ENCODE peak calls at places on chromosomes 4 and X, in ten cellular contexts. D is AG04450, M is colonic mucosa, V is vagina, L is heart right ventricle, R is OCI-LY7, W is fibroblast of mammary gland, G is foreskin keratinocyte, Z is ovary, U is endodermal cell. X is an unnamed sample.

GRCh38 chr4:143185253-143186107 is 763 bp downstream of the USP38 start:
- DNase-seq in Z (no peak), D (no peak), W (peak), R (peak), M (peak), G (peak), V (no peak), L (peak), U (peak), X (peak)

GRCh38 chrX:45769919-45770582 is 569.4 kb upstream of the DIPK2B start:
- DNase-seq in L (peak), U (no peak), G (no peak), M (peak), Z (peak), R (no peak), W (peak), D (peak), V (peak), X (peak)

GRCh38 chrX:23380581-23380980 is 45.9 kb downstream of the PTCHD1 start:
- DNase-seq in V (no peak), U (peak), M (no peak), G (no peak), R (no peak), W (no peak), Z (no peak), D (no peak), L (no peak), X (no peak)

GRCh38 chr4:81429607-81430006 is 42.1 kb downstream of the RASGEF1B start:
- DNase-seq in G (no peak), V (no peak), U (no peak), W (no peak), Z (no peak), R (no peak), L (no peak), M (no peak), D (no peak), X (no peak)

GRCh38 chrX:9205599-9206223 is 171.8 kb upstream of the FAM9B start:
- DNase-seq in R (no peak), M (no peak), V (no peak), L (no peak), G (no peak), Z (no peak), D (no peak), W (no peak), U (no peak), X (no peak)

GRCh38 chr4:37715889-37716402 is 29.8 kb upstream of the RELL1 start:
- DNase-seq in G (peak), Z (no peak), L (peak), U (no peak), D (peak), W (peak), V (no peak), M (peak), R (no peak), X (peak)

GRCh38 chrX:139803224-139803623 is 95.3 kb upstream of the MCF2 start:
- DNase-seq in Z (no peak), D (no peak), G (peak), U (no peak), W (no peak), R (no peak), L (no peak), M (no peak), V (no peak), X (no peak)

GRCh38 chrX:48530736-48531135 is 8.8 kb upstream of the TBC1D25 start:
- DNase-seq in G (peak), D (no peak), R (no peak), L (no peak), Z (no peak), M (no peak), V (no peak), U (no peak), W (peak), X (no peak)

GRCh38 chr4:63717384-63717783 is 691.9 kb downstream of the TECRL start:
- DNase-seq in V (no peak), M (no peak), L (no peak), D (no peak), R (no peak), U (no peak), Z (no peak), G (peak), W (no peak), X (no peak)

GRCh38 chr4:10441512-10441911 is 15.7 kb downstream of the ZNF518B start:
- DNase-seq in W (no peak), R (no peak), L (no peak), V (no peak), M (no peak), U (no peak), G (no peak), D (no peak), Z (no peak), X (no peak)

GRCh38 chr4:22921891-22922290 is 229.2 kb downstream of the GBA3 start:
- DNase-seq in D (no peak), L (no peak), Z (no peak), V (no peak), W (no peak), U (no peak), M (no peak), R (no peak), G (no peak), X (no peak)

GRCh38 chrX:10325606-10326005 is 168.8 kb downstream of the CLCN4 start:
- DNase-seq in W (peak), Z (no peak), U (no peak), V (no peak), D (no peak), M (no peak), G (no peak), R (no peak), L (no peak), X (no peak)

GRCh38 chr4:106329027-106329618 is 12.8 kb downstream of the AIMP1 start:
- DNase-seq in R (peak), W (peak), G (peak), D (peak), Z (no peak), V (no peak), U (no peak), L (no peak), M (no peak), X (no peak)

GRCh38 chr4:102168580-102168979 is 176.7 kb downstream of the SLC39A8 start:
- DNase-seq in V (no peak), G (no peak), R (no peak), M (no peak), U (no peak), D (no peak), Z (no peak), W (no peak), L (no peak), X (no peak)

GRCh38 chr4:156173937-156174336 is 220.3 kb upstream of the CTSO start:
- DNase-seq in L (no peak), G (no peak), V (no peak), W (no peak), R (no peak), M (no peak), D (no peak), Z (no peak), U (no peak), X (no peak)

GRCh38 chr4:93568758-93569157 is 259.8 kb upstream of the ATOH1 start:
- DNase-seq in R (no peak), M (no peak), V (no peak), G (no peak), W (no peak), Z (no peak), U (no peak), L (no peak), D (no peak), X (no peak)

GRCh38 chrX:64975491-64975890 is 759 bp downstream of the ZC4H2 start:
- DNase-seq in R (peak), Z (peak), M (peak), V (no peak), D (no peak), U (peak), G (peak), L (peak), W (peak), X (peak)

GRCh38 chrX:110218591-110218990 is 99.3 kb downstream of the AMMECR1 start:
- DNase-seq in Z (no peak), D (no peak), L (no peak), U (no peak), M (no peak), V (no peak), R (no peak), W (peak), G (peak), X (no peak)

DNA sequence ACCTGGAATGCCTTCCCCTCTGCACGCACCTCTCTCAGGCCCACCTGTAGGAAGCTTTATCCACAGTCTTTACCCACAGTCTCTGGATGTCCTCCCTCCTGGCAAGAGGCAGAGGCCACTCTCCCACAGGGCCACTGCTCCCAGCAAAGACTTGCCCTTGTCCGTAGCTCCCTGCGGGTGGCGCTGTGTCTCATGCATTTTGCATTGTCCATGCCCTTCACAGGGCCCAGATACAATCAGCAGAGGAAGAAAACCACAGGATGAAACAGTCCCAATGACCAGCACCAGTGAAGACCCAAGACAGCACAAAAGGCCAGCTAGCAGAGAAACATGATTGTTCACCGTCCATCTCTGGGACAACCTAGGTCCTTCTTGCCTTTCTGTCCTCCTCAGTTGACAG is 2.1 kb upstream of the NSG1 start:
- DNase-seq in W (peak), L (no peak), G (peak), D (no peak), M (no peak), R (peak), Z (no peak), V (no peak), U (peak), X (peak)
- TF ChIP-seq CTCF in W (peak), L (no peak), G (peak), D (peak), M (no peak), R (peak), Z (no peak), V (no peak), U (peak), X (peak)

GRCh38 chr4:78722880-78723279 is 53.3 kb upstream of the BMP2K start:
- DNase-seq in V (no peak), R (no peak), W (no peak), D (no peak), G (no peak), U (no peak), L (no peak), M (no peak), Z (no peak), X (no peak)

GRCh38 chr4:78720151-78720726 is 55.9 kb upstream of the BMP2K start:
- DNase-seq in R (no peak), M (no peak), U (no peak), Z (no peak), G (no peak), V (no peak), W (no peak), D (no peak), L (no peak), X (no peak)

GRCh38 chr4:78722320-78722719 is 53.8 kb upstream of the BMP2K start:
- DNase-seq in V (no peak), Z (no peak), L (no peak), G (no peak), M (no peak), W (no peak), R (no peak), D (no peak), U (no peak), X (no peak)

GRCh38 chr4:78721739-78722138 is 54.4 kb upstream of the BMP2K start:
- DNase-seq in W (no peak), D (no peak), G (no peak), R (no peak), L (no peak), M (no peak), V (no peak), U (no peak), Z (no peak), X (no peak)

DNA sequence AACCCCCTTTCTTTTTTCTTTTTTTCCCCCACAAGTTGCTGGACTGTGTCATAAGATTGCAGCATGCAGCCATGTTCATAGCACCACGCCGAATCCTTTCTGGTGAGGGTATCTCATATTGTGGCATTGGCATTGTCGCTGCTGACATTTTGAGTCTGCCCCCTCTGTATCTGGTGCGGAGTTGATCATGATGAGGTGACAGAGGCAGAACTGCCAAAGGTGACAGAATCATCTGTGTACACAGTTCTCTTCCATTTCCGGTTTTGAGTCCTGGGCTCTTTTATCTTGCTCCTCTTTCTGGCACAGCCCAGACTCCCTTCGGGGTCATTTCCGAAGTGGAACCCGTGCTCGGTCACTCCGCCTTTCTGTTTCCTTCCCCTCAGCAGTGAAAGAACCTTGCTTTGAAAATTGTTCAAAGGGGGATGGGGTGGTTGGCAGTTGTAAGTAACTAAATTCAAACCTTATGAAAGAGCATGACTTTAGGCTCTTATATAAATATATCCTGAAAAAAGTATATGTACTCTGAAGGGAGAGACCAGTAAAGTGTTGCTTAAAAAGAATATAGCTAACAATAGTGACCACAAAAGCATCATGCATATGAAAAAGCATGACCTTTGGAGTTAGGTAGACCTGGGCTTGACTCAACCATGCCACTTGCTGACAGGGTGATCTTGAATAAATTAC is 55.0 kb upstream of the BMP2K start:
- DNase-seq in G (no peak), U (no peak), V (no peak), D (no peak), R (peak), M (peak), W (no peak), Z (no peak), L (peak), X (peak)
- TF ChIP-seq CTCF in G (no peak), U (no peak), V (no peak), D (no peak), R (no peak), M (no peak), W (no peak), Z (no peak), L (no peak), X (no peak)

GRCh38 chr4:19227701-19228100 is 1024.0 kb upstream of the SLIT2 start:
- DNase-seq in U (no peak), D (no peak), L (no peak), V (no peak), W (no peak), M (no peak), Z (no peak), R (no peak), G (peak), X (no peak)

GRCh38 chr4:19224820-19225219 is 1026.9 kb upstream of the SLIT2 start:
- DNase-seq in M (no peak), U (no peak), G (peak), V (no peak), W (peak), Z (no peak), R (peak), D (no peak), L (no peak), X (no peak)
- TF ChIP-seq CTCF in M (no peak), U (peak), G (peak), V (no peak), W (peak), Z (no peak), R (peak), D (peak), L (peak), X (peak)

GRCh38 chrX:108736509-108737479 is at the start of gene IRS4:
- DNase-seq in Z (peak), G (no peak), M (no peak), D (no peak), U (peak), W (peak), L (no peak), R (no peak), V (no peak), X (no peak)
- TF ChIP-seq CTCF in Z (no peak), G (peak), M (no peak), D (no peak), U (peak), W (no peak), L (no peak), R (no peak), V (no peak), X (no peak)

GRCh38 chrX:134911348-134911747 is 79.4 kb upstream of the SMIM10 start:
- DNase-seq in Z (no peak), U (no peak), R (no peak), V (no peak), G (peak), L (no peak), D (no peak), W (no peak), M (no peak), X (no peak)

GRCh38 chrX:134907302-134907701 is 83.5 kb upstream of the SMIM10 start:
- DNase-seq in W (no peak), U (no peak), V (no peak), Z (no peak), D (no peak), M (no peak), G (no peak), R (no peak), L (no peak), X (no peak)

GRCh38 chrX:134909258-134909657 is 81.5 kb upstream of the SMIM10 start:
- DNase-seq in L (no peak), R (no peak), D (no peak), G (no peak), Z (no peak), U (no peak), M (no peak), V (peak), W (no peak), X (no peak)

GRCh38 chrX:134908235-134908834 is 82.5 kb upstream of the SMIM10 start:
- DNase-seq in W (peak), V (peak), D (no peak), U (no peak), R (peak), M (no peak), G (no peak), Z (no peak), L (no peak), X (peak)
- TF ChIP-seq CTCF in W (peak), V (no peak), D (peak), U (peak), R (peak), M (no peak), G (peak), Z (no peak), L (no peak), X (no peak)

X was measured in activated CD8-positive, alpha-beta T cell treated with anti-CD3 and anti-CD28 coated beads for 36 hours.